ENCODE peak calls at places on chromosomes 16 and 17, in nine cellular contexts. P, U, K, X, F, M, O, I and D are unnamed samples.

GRCh38 chr16:87608400-87608985 is 6.2 kb downstream of the JPH3 start:
- DNase-seq in U (peak), X (peak), F (no peak), M (no peak), P (peak), K (peak), I (peak), O (no peak), D (no peak)

GRCh38 chr17:50060951-50061712 is 5.2 kb downstream of the ITGA3 start:
- DNase-seq in O (no peak), I (peak), X (peak), F (no peak), K (no peak), M (no peak), P (peak), U (peak), D (no peak)

GRCh38 chr17:72725432-72726068 is 366.9 kb downstream of the SLC39A11 start:
- DNase-seq in M (peak), K (peak), U (peak), F (peak), O (no peak), X (peak), I (peak), P (peak), D (peak)

GRCh38 chr17:78412403-78412802 is 34.0 kb downstream of the PGS1 start:
- DNase-seq in F (no peak), K (peak), O (no peak), X (no peak), U (peak), I (no peak), M (no peak), P (no peak), D (no peak)

GRCh38 chr17:41301204-41301790 is 1.4 kb downstream of the KRTAP29-1 start:
- DNase-seq in F (no peak), P (no peak), X (no peak), K (no peak), U (no peak), I (no peak), O (no peak), M (no peak), D (no peak)

GRCh38 chr16:12027091-12027490 is 50.6 kb downstream of the SNX29 start:
- DNase-seq in U (no peak), P (no peak), O (peak), I (peak), M (peak), K (no peak), F (no peak), X (no peak), D (no peak)

GRCh38 chr17:61729690-61730268 is 133.5 kb downstream of the BRIP1 start:
- DNase-seq in O (no peak), P (no peak), I (no peak), U (no peak), M (no peak), F (no peak), K (no peak), X (no peak), D (no peak)

GRCh38 chr17:41082565-41083136 is 1.3 kb upstream of the KRTAP4-7 start:
- DNase-seq in M (no peak), K (no peak), U (peak), X (no peak), P (no peak), I (no peak), O (no peak), F (no peak), D (no peak)

GRCh38 chr17:81558941-81559806 is 7.0 kb upstream of the FAAP100 start:
- DNase-seq in I (no peak), K (no peak), P (no peak), U (peak), O (no peak), X (peak), F (no peak), M (peak), D (no peak)

GRCh38 chr16:68995011-68995504 is 110.4 kb upstream of the HAS3 start:
- DNase-seq in K (no peak), X (no peak), M (no peak), I (no peak), U (peak), F (peak), P (peak), O (peak), D (no peak)

GRCh38 chr16:53071748-53072301 is 17.0 kb downstream of the CHD9 start:
- DNase-seq in U (no peak), X (peak), O (no peak), K (no peak), F (no peak), M (no peak), I (peak), P (peak), D (no peak)

GRCh38 chr17:56593741-56594527 is 435 bp downstream of the NOG start:
- DNase-seq in U (no peak), F (no peak), P (peak), I (peak), M (peak), X (peak), O (no peak), K (no peak), D (peak)

GRCh38 chr17:1764274-1764673 is 2.4 kb downstream of the SERPINF1 start:
- DNase-seq in O (no peak), U (no peak), M (no peak), K (no peak), X (peak), I (peak), P (peak), F (peak), D (no peak)

GRCh38 chr17:72754513-72754912 is 338.0 kb downstream of the SLC39A11 start:
- DNase-seq in X (no peak), K (no peak), I (no peak), M (peak), P (no peak), F (no peak), O (no peak), U (no peak), D (no peak)

GRCh38 chr17:16322636-16323035 is 30.6 kb downstream of the CENPV start:
- DNase-seq in P (no peak), I (no peak), F (no peak), U (no peak), K (no peak), O (no peak), X (no peak), M (no peak), D (no peak)

GRCh38 chr16:15899538-15900100 is 11.2 kb upstream of the CEP20 start:
- DNase-seq in O (no peak), M (no peak), P (peak), U (peak), I (peak), K (peak), F (peak), X (no peak), D (peak)

GRCh38 chr17:82531431-82531881 is 11.9 kb downstream of the FOXK2 start:
- DNase-seq in P (no peak), O (no peak), U (no peak), F (no peak), M (no peak), K (no peak), I (no peak), X (no peak), D (no peak)

GRCh38 chr16:89581045-89581695 is 5.6 kb downstream of the CPNE7 start:
- DNase-seq in O (no peak), I (no peak), U (peak), P (no peak), F (no peak), M (peak), K (no peak), X (no peak), D (no peak)

GRCh38 chr16:88393034-88393433 is 10.3 kb downstream of the ZNF469 start:
- DNase-seq in P (no peak), X (peak), U (no peak), K (no peak), F (peak), M (peak), O (no peak), I (peak), D (no peak)

GRCh38 chr16:49016461-49016860 is 265.2 kb downstream of the CBLN1 start:
- DNase-seq in U (no peak), P (no peak), X (no peak), M (no peak), O (no peak), F (no peak), K (no peak), I (no peak), D (no peak)

DNA sequence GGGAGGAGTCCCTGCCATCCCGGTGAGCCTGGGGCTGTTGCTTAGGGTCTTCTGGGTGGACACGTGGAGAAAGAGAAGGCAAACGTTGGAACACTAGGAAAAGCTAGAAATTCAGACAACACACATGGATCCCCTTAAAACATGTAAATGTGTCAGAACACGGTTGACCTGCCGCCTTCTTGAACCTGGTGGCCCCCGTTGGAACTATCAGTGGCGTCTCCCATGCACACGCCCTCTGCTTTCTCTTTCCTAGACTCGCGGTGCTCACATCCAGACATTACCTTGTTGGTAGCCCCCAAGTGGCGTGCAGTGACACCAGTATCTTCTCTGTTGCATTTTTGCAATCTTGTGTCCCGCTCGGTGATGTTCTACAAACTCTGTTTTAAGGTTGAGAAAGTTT is 18.6 kb downstream of the CIBAR2 start:
- DNase-seq in M (no peak), U (no peak), X (no peak), O (no peak), K (peak), P (no peak), F (no peak), I (no peak), D (no peak)
- TF ChIP-seq POLR2A in M (no peak), U (no peak), X (no peak), O (no peak), K (no peak), P (no peak), F (no peak), I (no peak), D (no peak)

GRCh38 chr17:44326867-44327444 is 2.3 kb upstream of the SLC25A39 start:
- DNase-seq in K (peak), P (peak), X (peak), O (peak), U (peak), M (peak), F (peak), I (peak), D (peak)
- TF ChIP-seq POLR2A in K (no peak), P (peak), X (no peak), O (no peak), U (no peak), M (no peak), F (no peak), I (peak), D (peak)

GRCh38 chr16:67016143-67016542 is 12.8 kb upstream of the CBFB start:
- DNase-seq in X (no peak), K (no peak), U (no peak), I (no peak), F (no peak), P (no peak), M (no peak), O (no peak), D (no peak)

GRCh38 chr16:67015317-67015731 is 13.6 kb upstream of the CBFB start:
- DNase-seq in P (no peak), F (no peak), I (no peak), X (no peak), K (no peak), M (no peak), U (peak), O (no peak), D (no peak)

GRCh38 chr16:67014641-67015315 is 14.2 kb upstream of the CBFB start:
- DNase-seq in U (no peak), O (no peak), K (no peak), X (no peak), M (no peak), F (no peak), P (no peak), I (no peak), D (no peak)

GRCh38 chr16:67013238-67013822 is 15.6 kb upstream of the CBFB start:
- DNase-seq in I (peak), F (no peak), U (no peak), K (no peak), P (no peak), M (no peak), O (no peak), X (no peak), D (no peak)

DNA sequence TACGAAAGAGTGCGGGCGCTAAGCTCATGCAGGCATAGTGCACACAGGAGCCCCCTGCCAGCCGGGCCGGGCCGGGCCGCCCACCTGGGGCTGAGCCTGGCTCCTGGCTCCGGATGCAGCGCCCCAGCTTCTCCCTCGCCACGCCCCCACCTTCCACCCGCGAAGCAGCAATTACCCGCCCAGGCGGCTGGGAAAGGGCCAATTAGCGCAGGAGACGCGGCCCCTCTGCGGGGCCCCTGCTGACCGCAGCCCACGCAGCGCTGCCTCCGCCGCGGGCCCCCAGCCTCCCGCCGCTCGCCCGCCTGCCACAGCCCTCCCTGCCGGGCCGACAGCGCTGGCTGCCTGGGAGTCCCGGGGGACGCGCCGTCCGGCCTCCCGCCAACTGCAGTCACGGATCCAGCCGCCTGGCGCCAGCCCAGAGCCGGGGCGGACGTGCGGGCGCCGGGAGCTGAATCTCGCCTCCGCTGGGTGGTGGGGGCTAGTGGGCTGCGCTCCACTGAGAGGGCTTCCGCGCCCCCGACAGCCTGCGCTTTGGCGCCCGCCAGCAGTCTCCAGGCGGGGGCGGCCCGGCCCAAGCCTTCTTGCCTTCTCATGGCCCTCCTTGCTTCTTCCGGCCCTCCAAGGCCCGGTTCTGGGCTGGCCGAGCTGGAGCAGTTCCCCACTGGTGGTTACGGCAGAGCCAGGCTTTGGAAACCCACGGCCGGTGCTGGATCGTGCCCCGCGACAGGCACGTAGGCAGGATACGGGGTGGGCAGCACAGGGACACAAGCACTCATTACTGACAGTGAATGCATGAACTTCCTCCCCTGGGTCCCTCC is 14.9 kb upstream of the CBFB start:
- DNase-seq in X (peak), M (peak), I (peak), K (peak), P (peak), U (no peak), F (no peak), O (no peak), D (peak)
- TF ChIP-seq POLR2A in X (no peak), M (no peak), I (peak), K (peak), P (no peak), U (no peak), F (no peak), O (no peak), D (no peak)

DNA sequence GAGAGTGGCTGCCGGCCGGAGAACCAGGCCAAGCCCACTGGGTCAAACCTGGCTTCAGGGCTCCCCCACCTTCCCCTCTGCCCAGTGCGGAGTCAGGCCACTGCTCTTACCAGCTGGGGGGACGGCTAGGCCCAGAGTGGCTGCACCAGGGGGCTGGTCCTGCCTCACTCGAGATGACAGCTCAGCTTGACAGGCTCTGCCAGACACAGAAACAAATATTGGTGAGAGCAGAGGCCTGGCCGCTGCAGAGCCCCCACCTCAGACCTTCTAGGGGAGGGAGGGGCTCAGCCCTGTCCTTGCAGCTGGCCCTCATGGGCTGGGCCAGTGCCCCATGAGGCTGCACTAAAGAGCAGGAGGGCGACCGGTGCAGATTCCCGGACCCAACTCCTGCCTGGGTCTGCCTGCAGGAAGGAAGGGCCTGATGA is 4.5 kb downstream of the NUDT16L1 start:
- DNase-seq in K (no peak), M (no peak), P (no peak), O (no peak), X (peak), U (no peak), I (no peak), F (no peak), D (peak)
- TF ChIP-seq POLR2A in K (no peak), M (no peak), P (no peak), O (no peak), X (no peak), U (no peak), I (no peak), F (no peak), D (no peak)

DNA sequence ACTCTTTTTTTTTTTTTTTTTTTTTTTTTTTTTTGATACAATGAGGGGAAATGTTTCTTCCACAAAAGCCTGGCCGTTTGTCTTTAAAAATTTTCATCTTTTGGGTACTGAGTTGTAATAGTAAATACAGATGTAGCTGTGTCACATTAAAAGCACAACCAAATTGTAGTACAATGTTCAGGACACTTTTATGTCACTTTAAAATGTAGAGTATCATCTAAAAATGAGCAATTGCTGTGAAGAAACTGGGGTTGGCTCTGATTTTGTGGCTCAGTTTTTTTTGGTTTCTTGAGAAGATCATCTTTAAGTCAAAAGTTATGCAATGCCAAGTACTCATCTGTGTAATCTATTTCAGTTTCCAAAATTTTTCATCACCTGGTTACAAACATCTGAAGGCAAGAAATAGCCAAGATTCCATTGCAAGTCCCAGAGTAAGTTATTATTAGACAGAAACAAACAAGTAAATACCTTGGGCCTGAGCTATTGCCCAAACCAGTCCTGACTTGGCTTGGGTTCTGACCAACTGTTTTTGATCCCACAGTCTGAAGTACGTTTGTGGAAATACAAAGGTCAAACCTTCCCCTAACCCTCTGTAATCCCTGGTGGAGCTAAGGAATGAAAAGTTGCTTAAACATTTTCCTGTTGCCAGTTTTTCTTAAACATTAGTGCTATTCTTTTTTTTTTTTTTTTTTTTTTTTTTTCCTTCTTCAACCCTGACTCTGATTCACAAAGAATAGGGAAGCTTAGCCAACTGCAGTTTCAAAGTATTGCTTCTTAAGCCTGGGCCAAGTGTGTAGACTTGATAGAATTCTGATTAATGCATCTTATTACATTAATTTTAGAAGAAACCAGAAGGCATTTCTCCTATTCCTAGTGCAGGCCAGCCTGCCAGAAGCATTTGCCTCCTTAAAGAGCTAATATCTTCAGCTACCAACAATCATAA is 717.3 kb downstream of the WWOX start:
- DNase-seq in I (peak), X (no peak), U (no peak), O (no peak), M (no peak), K (no peak), P (peak), F (peak), D (no peak)
- TF ChIP-seq POLR2A in I (no peak), X (no peak), U (no peak), O (no peak), M (no peak), K (no peak), P (no peak), F (no peak), D (no peak)